ENCODE peak calls at places on chromosomes 12 and 14, in ten cellular contexts. One of them, this sample, is unnamed.

GRCh38 chr12:13222076-13222475 is 25.6 kb downstream of the EMP1 start:
- DNase-seq in H1: no peak
- DNase-seq in HepG2: no peak
- DNase-seq in transverse colon: peak
- DNase-seq in ovary: no peak
- DNase-seq in tibial nerve: no peak
- DNase-seq in A549: no peak
- DNase-seq in K562: no peak
- DNase-seq in suprapubic skin: no peak
- DNase-seq in stomach: peak
- DNase-seq in this sample: peak

GRCh38 chr14:95482967-95483842 is 33.2 kb downstream of the SYNE3 start:
- DNase-seq in A549: peak
- DNase-seq in stomach: peak
- DNase-seq in K562: no peak
- DNase-seq in transverse colon: peak
- DNase-seq in tibial nerve: peak
- DNase-seq in suprapubic skin: peak
- DNase-seq in H1: no peak
- DNase-seq in ovary: peak
- DNase-seq in HepG2: peak
- DNase-seq in this sample: no peak

GRCh38 chr14:74985806-74986205 is 16.9 kb upstream of the EIF2B2 start:
- DNase-seq in suprapubic skin: no peak
- DNase-seq in HepG2: no peak
- DNase-seq in transverse colon: no peak
- DNase-seq in K562: no peak
- DNase-seq in ovary: no peak
- DNase-seq in A549: no peak
- DNase-seq in tibial nerve: no peak
- DNase-seq in stomach: no peak
- DNase-seq in H1: no peak
- DNase-seq in this sample: no peak

GRCh38 chr12:632102-632696 is 31.0 kb downstream of the NINJ2 start:
- DNase-seq in suprapubic skin: no peak
- DNase-seq in transverse colon: no peak
- DNase-seq in HepG2: peak
- DNase-seq in stomach: peak
- DNase-seq in tibial nerve: no peak
- DNase-seq in K562: no peak
- DNase-seq in H1: no peak
- DNase-seq in ovary: no peak
- DNase-seq in A549: peak
- DNase-seq in this sample: no peak

GRCh38 chr12:71636704-71637115 is 26.9 kb downstream of the ZFC3H1 start:
- DNase-seq in HepG2: peak
- DNase-seq in suprapubic skin: no peak
- DNase-seq in transverse colon: no peak
- DNase-seq in A549: peak
- DNase-seq in ovary: no peak
- DNase-seq in K562: peak
- DNase-seq in stomach: no peak
- DNase-seq in H1: no peak
- DNase-seq in tibial nerve: no peak
- DNase-seq in this sample: no peak

GRCh38 chr12:47909839-47910465 is 5.2 kb upstream of the VDR start:
- DNase-seq in ovary: no peak
- DNase-seq in A549: no peak
- DNase-seq in suprapubic skin: no peak
- DNase-seq in stomach: no peak
- DNase-seq in K562: no peak
- DNase-seq in tibial nerve: no peak
- DNase-seq in transverse colon: no peak
- DNase-seq in HepG2: peak
- DNase-seq in H1: no peak
- DNase-seq in this sample: no peak

GRCh38 chr12:85725991-85726390 is 110.2 kb downstream of the RASSF9 start:
- DNase-seq in stomach: no peak
- DNase-seq in ovary: no peak
- DNase-seq in A549: no peak
- DNase-seq in H1: no peak
- DNase-seq in suprapubic skin: no peak
- DNase-seq in K562: no peak
- DNase-seq in HepG2: no peak
- DNase-seq in transverse colon: no peak
- DNase-seq in tibial nerve: no peak
- DNase-seq in this sample: no peak

GRCh38 chr14:94377866-94378470 is 10.4 kb downstream of the SERPINA1 start:
- DNase-seq in transverse colon: no peak
- DNase-seq in suprapubic skin: no peak
- DNase-seq in H1: no peak
- DNase-seq in tibial nerve: no peak
- DNase-seq in A549: no peak
- DNase-seq in HepG2: no peak
- DNase-seq in ovary: no peak
- DNase-seq in K562: no peak
- DNase-seq in stomach: no peak
- DNase-seq in this sample: no peak

DNA sequence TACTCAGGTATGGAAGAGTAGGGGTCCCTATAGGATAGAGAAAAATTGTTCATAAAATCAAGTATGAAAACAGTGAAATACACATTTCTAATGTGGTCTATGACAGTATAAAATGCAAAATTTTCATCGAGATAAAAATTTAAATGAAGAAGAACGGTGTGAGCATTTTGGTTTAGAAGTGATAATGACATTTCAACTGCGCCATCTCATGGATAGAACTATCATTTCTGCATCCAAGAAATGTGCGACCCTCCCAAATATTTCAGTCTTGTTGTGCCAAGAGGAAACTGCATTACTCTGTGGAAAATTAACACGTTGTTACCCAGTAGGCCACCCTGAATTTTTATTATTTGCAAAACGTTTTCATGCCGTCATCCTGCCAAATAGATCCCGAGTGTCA is 108.8 kb downstream of the CRACR2A start:
- DNase-seq in suprapubic skin: no peak
- DNase-seq in ovary: no peak
- DNase-seq in K562: no peak
- DNase-seq in A549: no peak
- DNase-seq in stomach: no peak
- DNase-seq in transverse colon: no peak
- DNase-seq in tibial nerve: no peak
- DNase-seq in H1: no peak
- DNase-seq in HepG2: no peak
- DNase-seq in this sample: no peak
- TF ChIP-seq EP300 in suprapubic skin: no peak
- TF ChIP-seq EP300 in ovary: no peak
- TF ChIP-seq EP300 in K562: no peak
- TF ChIP-seq EP300 in A549: no peak
- TF ChIP-seq EP300 in stomach: no peak
- TF ChIP-seq EP300 in transverse colon: no peak
- TF ChIP-seq EP300 in tibial nerve: no peak
- TF ChIP-seq EP300 in H1: no peak
- TF ChIP-seq EP300 in HepG2: no peak
- TF ChIP-seq EP300 in this sample: no peak

DNA sequence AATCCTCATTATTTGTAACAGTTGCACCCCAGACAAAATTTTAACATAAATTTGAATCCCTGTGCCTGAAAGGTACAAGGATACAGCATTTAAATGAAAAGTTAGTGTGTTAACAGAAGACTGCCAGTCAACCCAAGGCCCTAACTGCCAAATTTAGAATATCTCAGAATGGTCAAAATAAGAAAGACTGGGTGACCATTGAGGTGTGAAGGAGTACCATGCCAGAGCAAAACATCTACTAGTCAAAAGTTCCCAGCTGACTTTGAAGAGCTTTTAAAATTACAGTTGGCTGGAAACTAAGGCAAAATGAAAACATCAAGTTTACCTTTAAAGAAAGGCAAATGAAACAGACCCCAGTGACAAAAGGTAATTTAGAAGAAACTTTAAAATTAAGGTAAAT is 18.4 kb downstream of the SAV1 start:
- DNase-seq in H1: no peak
- DNase-seq in transverse colon: no peak
- DNase-seq in tibial nerve: no peak
- DNase-seq in suprapubic skin: no peak
- DNase-seq in A549: no peak
- DNase-seq in K562: no peak
- DNase-seq in ovary: no peak
- DNase-seq in HepG2: no peak
- DNase-seq in stomach: no peak
- DNase-seq in this sample: no peak
- TF ChIP-seq EP300 in H1: no peak
- TF ChIP-seq EP300 in transverse colon: no peak
- TF ChIP-seq EP300 in tibial nerve: no peak
- TF ChIP-seq EP300 in suprapubic skin: no peak
- TF ChIP-seq EP300 in A549: no peak
- TF ChIP-seq EP300 in K562: no peak
- TF ChIP-seq EP300 in ovary: no peak
- TF ChIP-seq EP300 in HepG2: no peak
- TF ChIP-seq EP300 in stomach: no peak
- TF ChIP-seq EP300 in this sample: no peak

DNA sequence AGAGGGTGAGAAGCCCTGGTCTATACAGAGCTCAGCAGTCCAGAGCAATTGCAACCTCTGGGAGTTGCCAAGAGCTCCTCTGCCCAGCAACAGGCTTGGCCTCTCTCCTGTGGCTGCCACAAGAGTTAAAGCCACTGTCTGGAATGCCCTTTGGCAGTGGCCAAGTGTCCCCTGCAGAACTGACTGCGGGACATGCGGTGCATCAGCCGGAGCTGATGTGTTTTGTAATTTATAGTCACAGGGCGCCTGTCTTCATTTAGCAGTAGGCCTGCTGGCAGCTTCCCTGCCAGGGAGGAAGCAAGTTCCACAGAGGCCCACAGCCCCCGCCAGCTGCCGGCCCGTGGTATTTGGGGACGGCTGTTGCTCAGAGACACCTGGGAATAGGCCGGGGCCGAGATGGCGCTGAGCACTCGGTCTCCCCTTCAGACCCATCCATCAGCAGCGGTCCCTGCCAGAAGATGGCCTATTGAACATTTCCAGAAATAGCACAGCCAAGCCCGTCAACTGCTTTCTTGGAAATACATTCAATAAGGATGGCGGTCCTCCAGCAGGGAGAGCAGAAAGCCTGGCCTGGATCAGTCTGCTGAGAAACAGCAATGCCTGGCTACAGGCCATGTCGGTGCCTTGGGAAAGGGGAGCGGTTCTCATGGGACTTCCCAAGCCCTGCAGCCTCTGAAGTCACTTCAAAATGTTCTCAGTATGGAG is 217.4 kb downstream of the CRADD start:
- DNase-seq in suprapubic skin: peak
- DNase-seq in ovary: peak
- DNase-seq in transverse colon: peak
- DNase-seq in tibial nerve: peak
- DNase-seq in H1: no peak
- DNase-seq in HepG2: no peak
- DNase-seq in K562: no peak
- DNase-seq in stomach: no peak
- DNase-seq in A549: no peak
- DNase-seq in this sample: peak
- TF ChIP-seq EP300 in suprapubic skin: no peak
- TF ChIP-seq EP300 in ovary: no peak
- TF ChIP-seq EP300 in transverse colon: peak
- TF ChIP-seq EP300 in tibial nerve: peak
- TF ChIP-seq EP300 in H1: no peak
- TF ChIP-seq EP300 in HepG2: no peak
- TF ChIP-seq EP300 in K562: no peak
- TF ChIP-seq EP300 in stomach: peak
- TF ChIP-seq EP300 in A549: no peak
- TF ChIP-seq EP300 in this sample: no peak

GRCh38 chr14:51750542-51750941 is 98.8 kb downstream of the FRMD6 start:
- DNase-seq in transverse colon: no peak
- DNase-seq in suprapubic skin: no peak
- DNase-seq in tibial nerve: no peak
- DNase-seq in ovary: no peak
- DNase-seq in H1: peak
- DNase-seq in K562: no peak
- DNase-seq in HepG2: peak
- DNase-seq in stomach: no peak
- DNase-seq in A549: no peak
- DNase-seq in this sample: no peak
- TF ChIP-seq EP300 in transverse colon: no peak
- TF ChIP-seq EP300 in suprapubic skin: no peak
- TF ChIP-seq EP300 in tibial nerve: no peak
- TF ChIP-seq EP300 in ovary: no peak
- TF ChIP-seq EP300 in H1: no peak
- TF ChIP-seq EP300 in K562: no peak
- TF ChIP-seq EP300 in HepG2: no peak
- TF ChIP-seq EP300 in stomach: no peak
- TF ChIP-seq EP300 in A549: no peak
- TF ChIP-seq EP300 in this sample: no peak

GRCh38 chr12:67182551-67182950 is 86.6 kb upstream of the CAND1 start:
- DNase-seq in ovary: no peak
- DNase-seq in A549: no peak
- DNase-seq in HepG2: no peak
- DNase-seq in H1: no peak
- DNase-seq in K562: no peak
- DNase-seq in stomach: no peak
- DNase-seq in transverse colon: no peak
- DNase-seq in tibial nerve: no peak
- DNase-seq in suprapubic skin: no peak
- DNase-seq in this sample: no peak
- TF ChIP-seq EP300 in ovary: no peak
- TF ChIP-seq EP300 in A549: no peak
- TF ChIP-seq EP300 in HepG2: no peak
- TF ChIP-seq EP300 in H1: no peak
- TF ChIP-seq EP300 in K562: no peak
- TF ChIP-seq EP300 in stomach: no peak
- TF ChIP-seq EP300 in transverse colon: no peak
- TF ChIP-seq EP300 in tibial nerve: no peak
- TF ChIP-seq EP300 in suprapubic skin: no peak
- TF ChIP-seq EP300 in this sample: no peak

DNA sequence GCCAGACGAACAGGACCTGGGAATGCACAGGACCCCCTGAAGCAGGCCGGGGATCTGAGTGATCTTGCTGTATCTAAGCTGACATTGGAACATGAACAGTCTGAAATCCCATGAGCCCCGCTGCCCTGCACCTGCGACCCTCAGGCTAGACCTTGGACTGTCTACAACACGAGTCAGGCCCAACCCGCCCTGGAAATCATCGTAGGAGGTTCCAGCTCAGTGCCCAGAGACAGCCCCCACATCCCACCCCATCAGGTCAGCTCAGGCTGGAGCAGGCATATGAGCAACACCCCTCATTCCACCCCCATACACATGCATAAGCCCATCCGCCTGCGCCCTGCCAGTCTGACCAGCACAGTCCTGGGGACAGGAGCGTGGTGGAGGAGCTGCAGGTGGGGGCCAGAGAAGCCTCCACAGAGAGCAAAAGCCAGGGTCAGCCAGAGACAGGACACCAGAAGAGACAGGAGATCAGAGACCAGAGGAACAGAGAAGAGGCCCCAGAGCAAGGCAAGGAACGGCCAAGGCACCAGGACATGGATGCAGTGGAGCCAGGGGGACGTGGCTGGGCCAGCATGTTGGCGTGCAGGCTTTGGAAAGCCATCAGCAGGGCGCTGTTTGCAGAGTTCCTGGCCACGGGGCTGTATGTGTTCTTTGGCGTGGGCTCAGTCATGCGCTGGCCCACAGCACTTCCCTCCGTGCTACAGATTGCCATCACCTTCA is at the start of gene AQP6:
- DNase-seq in stomach: peak
- DNase-seq in H1: no peak
- DNase-seq in transverse colon: no peak
- DNase-seq in ovary: no peak
- DNase-seq in suprapubic skin: no peak
- DNase-seq in A549: no peak
- DNase-seq in tibial nerve: no peak
- DNase-seq in HepG2: no peak
- DNase-seq in K562: no peak
- DNase-seq in this sample: no peak
- TF ChIP-seq EP300 in stomach: no peak
- TF ChIP-seq EP300 in H1: no peak
- TF ChIP-seq EP300 in transverse colon: no peak
- TF ChIP-seq EP300 in ovary: no peak
- TF ChIP-seq EP300 in suprapubic skin: no peak
- TF ChIP-seq EP300 in A549: no peak
- TF ChIP-seq EP300 in tibial nerve: no peak
- TF ChIP-seq EP300 in HepG2: no peak
- TF ChIP-seq EP300 in K562: no peak
- TF ChIP-seq EP300 in this sample: no peak